ENCODE peak calls at places on chromosomes 3 and 15, in nine cellular contexts. One of them, this sample, is unnamed.

GRCh38 chr3:126349611-126350501 is 7.4 kb downstream of the KLF15 start:
- DNase-seq in fibroblast of lung: no peak
- DNase-seq in fibroblast of pulmonary artery: no peak
- DNase-seq in kidney epithelial cell: no peak
- DNase-seq in dorsolateral prefrontal cortex: peak; percentile 33
- DNase-seq in neural progenitor cell: no peak
- DNase-seq in MM.1S: peak; percentile 1
- DNase-seq in upper lobe of right lung: peak; percentile 47
- DNase-seq in choroid plexus epithelial cell: no peak
- DNase-seq in this sample: no peak

GRCh38 chr3:187242435-187242834 is 45.1 kb downstream of the RTP1 start:
- DNase-seq in fibroblast of lung: no peak
- DNase-seq in MM.1S: no peak
- DNase-seq in neural progenitor cell: no peak
- DNase-seq in choroid plexus epithelial cell: peak; percentile 49
- DNase-seq in dorsolateral prefrontal cortex: no peak
- DNase-seq in fibroblast of pulmonary artery: no peak
- DNase-seq in kidney epithelial cell: no peak
- DNase-seq in upper lobe of right lung: no peak
- DNase-seq in this sample: no peak

GRCh38 chr15:23565395-23566069 is at the start of gene MKRN3:
- DNase-seq in kidney epithelial cell: no peak
- DNase-seq in MM.1S: no peak
- DNase-seq in upper lobe of right lung: peak; percentile 69
- DNase-seq in choroid plexus epithelial cell: peak; percentile 19
- DNase-seq in fibroblast of lung: peak; percentile 58
- DNase-seq in fibroblast of pulmonary artery: peak; percentile 85
- DNase-seq in dorsolateral prefrontal cortex: peak; percentile 57
- DNase-seq in neural progenitor cell: peak; percentile 53
- DNase-seq in this sample: no peak

GRCh38 chr3:118165413-118165812 is 869.2 kb downstream of the IGSF11 start:
- DNase-seq in fibroblast of lung: no peak
- DNase-seq in upper lobe of right lung: no peak
- DNase-seq in neural progenitor cell: no peak
- DNase-seq in choroid plexus epithelial cell: no peak
- DNase-seq in fibroblast of pulmonary artery: no peak
- DNase-seq in dorsolateral prefrontal cortex: no peak
- DNase-seq in kidney epithelial cell: no peak
- DNase-seq in MM.1S: no peak
- DNase-seq in this sample: no peak

GRCh38 chr15:92384391-92384790 is 9.3 kb upstream of the ST8SIA2 start:
- DNase-seq in kidney epithelial cell: no peak
- DNase-seq in fibroblast of pulmonary artery: no peak
- DNase-seq in MM.1S: no peak
- DNase-seq in upper lobe of right lung: no peak
- DNase-seq in fibroblast of lung: no peak
- DNase-seq in dorsolateral prefrontal cortex: no peak
- DNase-seq in neural progenitor cell: peak; percentile 45
- DNase-seq in choroid plexus epithelial cell: no peak
- DNase-seq in this sample: no peak

GRCh38 chr3:150761831-150762661 is 923 bp downstream of the SIAH2 start:
- DNase-seq in dorsolateral prefrontal cortex: peak; percentile 59
- DNase-seq in MM.1S: peak; percentile 52
- DNase-seq in fibroblast of lung: peak; percentile 64
- DNase-seq in upper lobe of right lung: peak; percentile 71
- DNase-seq in neural progenitor cell: peak; percentile 79
- DNase-seq in choroid plexus epithelial cell: peak; percentile 49
- DNase-seq in fibroblast of pulmonary artery: peak; percentile 48
- DNase-seq in kidney epithelial cell: no peak
- DNase-seq in this sample: no peak

GRCh38 chr15:75867428-75867827 is 24.2 kb downstream of the UBE2Q2 start:
- DNase-seq in choroid plexus epithelial cell: no peak
- DNase-seq in fibroblast of lung: no peak
- DNase-seq in dorsolateral prefrontal cortex: no peak
- DNase-seq in MM.1S: no peak
- DNase-seq in kidney epithelial cell: no peak
- DNase-seq in neural progenitor cell: no peak
- DNase-seq in fibroblast of pulmonary artery: no peak
- DNase-seq in upper lobe of right lung: no peak
- DNase-seq in this sample: no peak

GRCh38 chr3:64207289-64208086 is 17.8 kb downstream of the PRICKLE2 start:
- DNase-seq in neural progenitor cell: no peak
- DNase-seq in fibroblast of lung: peak; percentile 76
- DNase-seq in MM.1S: no peak
- DNase-seq in kidney epithelial cell: no peak
- DNase-seq in fibroblast of pulmonary artery: peak; percentile 91
- DNase-seq in dorsolateral prefrontal cortex: no peak
- DNase-seq in upper lobe of right lung: no peak
- DNase-seq in choroid plexus epithelial cell: peak; percentile 30
- DNase-seq in this sample: no peak

DNA sequence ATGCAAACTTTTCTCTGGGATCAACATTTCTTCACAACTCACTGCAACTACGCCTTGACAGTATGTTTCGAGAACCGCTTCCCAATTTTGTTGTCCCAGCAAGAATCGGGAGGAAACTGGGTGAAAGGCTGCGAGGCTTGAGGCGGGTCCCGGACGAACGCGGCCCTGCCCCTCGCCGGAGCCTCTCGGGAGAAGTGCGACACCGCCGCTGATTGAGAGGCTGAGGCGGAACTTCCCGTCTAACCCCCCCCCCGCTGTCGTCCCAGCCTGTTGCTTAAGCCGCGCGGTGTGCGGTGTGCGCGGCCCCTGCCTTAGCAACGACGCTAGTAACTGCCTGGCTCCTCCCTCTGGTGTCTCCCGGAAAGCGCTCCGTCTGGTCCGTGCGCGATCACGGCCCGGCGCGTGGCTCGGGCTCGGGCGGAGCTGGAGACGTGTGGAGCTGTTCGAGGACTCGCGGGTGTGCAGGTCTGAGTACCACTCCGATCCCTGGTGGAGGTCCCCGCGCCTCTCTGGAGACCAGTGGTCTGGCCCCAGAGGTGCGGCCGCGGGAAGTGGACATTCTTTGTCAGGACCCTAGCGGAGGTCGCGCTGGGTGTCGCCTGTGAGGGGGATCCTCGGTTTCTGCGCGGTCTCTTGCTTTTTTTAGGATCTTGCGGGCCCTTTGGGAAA is at the start of the genes DTWD1 and FAM227B:
- DNase-seq in fibroblast of pulmonary artery: peak; percentile 99
- DNase-seq in MM.1S: peak; percentile 98
- DNase-seq in fibroblast of lung: peak; percentile 99
- DNase-seq in choroid plexus epithelial cell: peak; percentile 100
- DNase-seq in dorsolateral prefrontal cortex: peak; percentile 95
- DNase-seq in upper lobe of right lung: peak; percentile 99
- DNase-seq in kidney epithelial cell: peak; percentile 77
- DNase-seq in neural progenitor cell: peak; percentile 98
- DNase-seq in this sample: peak; percentile 70
- TF ChIP-seq CTCF in fibroblast of pulmonary artery: no peak
- TF ChIP-seq CTCF in MM.1S: no peak
- TF ChIP-seq CTCF in fibroblast of lung: no peak
- TF ChIP-seq CTCF in choroid plexus epithelial cell: peak; percentile 6
- TF ChIP-seq CTCF in dorsolateral prefrontal cortex: peak; percentile 56
- TF ChIP-seq CTCF in upper lobe of right lung: no peak
- TF ChIP-seq CTCF in kidney epithelial cell: no peak
- TF ChIP-seq CTCF in neural progenitor cell: peak; percentile 31
- TF ChIP-seq CTCF in this sample: no peak

GRCh38 chr3:55297235-55297634 is 189.9 kb downstream of the WNT5A start:
- DNase-seq in fibroblast of lung: no peak
- DNase-seq in MM.1S: no peak
- DNase-seq in neural progenitor cell: no peak
- DNase-seq in dorsolateral prefrontal cortex: no peak
- DNase-seq in kidney epithelial cell: no peak
- DNase-seq in upper lobe of right lung: no peak
- DNase-seq in choroid plexus epithelial cell: no peak
- DNase-seq in fibroblast of pulmonary artery: no peak
- DNase-seq in this sample: no peak

GRCh38 chr3:55296035-55296434 is 191.1 kb downstream of the WNT5A start:
- DNase-seq in upper lobe of right lung: no peak
- DNase-seq in neural progenitor cell: no peak
- DNase-seq in kidney epithelial cell: no peak
- DNase-seq in MM.1S: no peak
- DNase-seq in choroid plexus epithelial cell: peak; percentile 58
- DNase-seq in fibroblast of lung: peak; percentile 43
- DNase-seq in fibroblast of pulmonary artery: peak; percentile 42
- DNase-seq in dorsolateral prefrontal cortex: no peak
- DNase-seq in this sample: no peak

GRCh38 chr3:55294557-55294956 is 192.5 kb downstream of the WNT5A start:
- DNase-seq in neural progenitor cell: no peak
- DNase-seq in fibroblast of pulmonary artery: no peak
- DNase-seq in dorsolateral prefrontal cortex: no peak
- DNase-seq in upper lobe of right lung: no peak
- DNase-seq in MM.1S: no peak
- DNase-seq in choroid plexus epithelial cell: no peak
- DNase-seq in kidney epithelial cell: no peak
- DNase-seq in fibroblast of lung: no peak
- DNase-seq in this sample: no peak

GRCh38 chr3:55297706-55298105 is 189.4 kb downstream of the WNT5A start:
- DNase-seq in fibroblast of lung: no peak
- DNase-seq in kidney epithelial cell: no peak
- DNase-seq in upper lobe of right lung: no peak
- DNase-seq in neural progenitor cell: no peak
- DNase-seq in choroid plexus epithelial cell: peak; percentile 54
- DNase-seq in dorsolateral prefrontal cortex: no peak
- DNase-seq in MM.1S: no peak
- DNase-seq in fibroblast of pulmonary artery: no peak
- DNase-seq in this sample: no peak

DNA sequence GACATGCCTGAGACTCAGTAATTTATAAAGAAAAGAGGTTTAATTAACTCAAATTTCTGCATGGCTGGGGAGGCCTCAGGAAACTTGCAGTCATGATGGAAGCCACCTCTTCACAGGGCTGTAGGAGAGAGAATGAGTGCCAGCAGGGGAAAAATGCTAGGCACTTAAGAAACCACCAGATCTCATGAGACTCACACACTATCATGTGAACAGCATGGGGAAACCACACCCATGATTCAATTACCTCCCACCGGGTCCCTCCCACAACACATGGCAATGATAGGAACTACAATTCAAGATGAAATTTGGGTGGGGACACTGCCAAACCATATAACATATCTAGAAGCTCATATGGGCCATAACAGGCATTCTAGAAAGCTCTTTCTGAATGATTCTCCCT is 190.3 kb downstream of the WNT5A start:
- DNase-seq in upper lobe of right lung: no peak
- DNase-seq in fibroblast of pulmonary artery: no peak
- DNase-seq in MM.1S: no peak
- DNase-seq in choroid plexus epithelial cell: peak; percentile 43
- DNase-seq in dorsolateral prefrontal cortex: no peak
- DNase-seq in neural progenitor cell: no peak
- DNase-seq in fibroblast of lung: no peak
- DNase-seq in kidney epithelial cell: no peak
- DNase-seq in this sample: no peak
- H3K4me3 ChIP-seq in upper lobe of right lung: no peak overlapping the region
- H3K4me3 ChIP-seq in fibroblast of pulmonary artery: no peak overlapping the region
- H3K4me3 ChIP-seq in MM.1S: no peak overlapping the region
- H3K4me3 ChIP-seq in choroid plexus epithelial cell: no peak overlapping the region
- H3K4me3 ChIP-seq in dorsolateral prefrontal cortex: no peak overlapping the region
- H3K4me3 ChIP-seq in neural progenitor cell: no peak overlapping the region
- H3K4me3 ChIP-seq in fibroblast of lung: no peak overlapping the region
- H3K4me3 ChIP-seq in kidney epithelial cell: no peak overlapping the region
- H3K4me3 ChIP-seq in this sample: no peak overlapping the region

GRCh38 chr3:136811701-136812100 is 7.2 kb upstream of the SLC35G2 start:
- DNase-seq in choroid plexus epithelial cell: no peak
- DNase-seq in fibroblast of pulmonary artery: no peak
- DNase-seq in neural progenitor cell: no peak
- DNase-seq in MM.1S: no peak
- DNase-seq in upper lobe of right lung: no peak
- DNase-seq in kidney epithelial cell: no peak
- DNase-seq in dorsolateral prefrontal cortex: no peak
- DNase-seq in fibroblast of lung: no peak
- DNase-seq in this sample: no peak

GRCh38 chr3:136818191-136818850 is 605 bp upstream of the SLC35G2 start:
- DNase-seq in dorsolateral prefrontal cortex: no peak
- DNase-seq in MM.1S: no peak
- DNase-seq in neural progenitor cell: peak; percentile 13
- DNase-seq in fibroblast of lung: peak; percentile 72
- DNase-seq in fibroblast of pulmonary artery: peak; percentile 91
- DNase-seq in kidney epithelial cell: peak; percentile 75
- DNase-seq in upper lobe of right lung: no peak
- DNase-seq in choroid plexus epithelial cell: peak; percentile 83
- DNase-seq in this sample: peak; percentile 65

GRCh38 chr3:136818851-136819783 is at the start of gene SLC35G2:
- DNase-seq in choroid plexus epithelial cell: peak; percentile 81
- DNase-seq in fibroblast of lung: peak; percentile 87
- DNase-seq in neural progenitor cell: peak; percentile 81
- DNase-seq in upper lobe of right lung: peak; percentile 68
- DNase-seq in kidney epithelial cell: no peak
- DNase-seq in fibroblast of pulmonary artery: peak; percentile 78
- DNase-seq in MM.1S: no peak
- DNase-seq in dorsolateral prefrontal cortex: peak; percentile 82
- DNase-seq in this sample: no peak

GRCh38 chr3:136819784-136820640 is 1.1 kb downstream of the SLC35G2 start:
- DNase-seq in neural progenitor cell: peak; percentile 78
- DNase-seq in upper lobe of right lung: peak; percentile 72
- DNase-seq in choroid plexus epithelial cell: peak; percentile 70
- DNase-seq in fibroblast of lung: peak; percentile 71
- DNase-seq in MM.1S: no peak
- DNase-seq in dorsolateral prefrontal cortex: peak; percentile 49
- DNase-seq in kidney epithelial cell: no peak
- DNase-seq in fibroblast of pulmonary artery: peak; percentile 68
- DNase-seq in this sample: no peak

DNA sequence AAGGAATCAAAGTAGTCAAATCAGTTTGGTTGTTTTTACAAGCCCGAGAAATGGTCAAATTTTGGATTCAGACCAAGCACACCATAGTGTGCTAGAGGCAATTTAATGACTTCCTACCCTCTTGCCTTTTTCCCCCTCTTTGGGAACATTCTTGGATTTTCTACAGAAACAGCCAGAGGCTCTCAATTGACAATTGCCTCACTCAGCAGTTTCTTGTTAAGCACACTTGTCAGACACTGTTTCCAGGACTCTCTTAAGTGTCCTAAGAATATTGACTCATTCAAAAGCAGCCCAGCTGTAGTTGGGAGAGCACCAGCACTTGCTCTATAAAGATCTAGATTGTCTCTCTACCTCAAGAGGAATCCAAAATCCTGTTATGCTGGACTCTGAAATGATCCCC is 1.5 kb upstream of the SLC35G2 start:
- DNase-seq in neural progenitor cell: no peak
- DNase-seq in fibroblast of pulmonary artery: no peak
- DNase-seq in dorsolateral prefrontal cortex: no peak
- DNase-seq in upper lobe of right lung: no peak
- DNase-seq in kidney epithelial cell: no peak
- DNase-seq in fibroblast of lung: peak; percentile 74
- DNase-seq in choroid plexus epithelial cell: no peak
- DNase-seq in MM.1S: no peak
- DNase-seq in this sample: no peak
- TF ChIP-seq CTCF in neural progenitor cell: no peak
- TF ChIP-seq CTCF in fibroblast of pulmonary artery: no peak
- TF ChIP-seq CTCF in dorsolateral prefrontal cortex: no peak
- TF ChIP-seq CTCF in upper lobe of right lung: no peak
- TF ChIP-seq CTCF in kidney epithelial cell: no peak
- TF ChIP-seq CTCF in fibroblast of lung: no peak
- TF ChIP-seq CTCF in choroid plexus epithelial cell: no peak
- TF ChIP-seq CTCF in MM.1S: no peak
- TF ChIP-seq CTCF in this sample: no peak

DNA sequence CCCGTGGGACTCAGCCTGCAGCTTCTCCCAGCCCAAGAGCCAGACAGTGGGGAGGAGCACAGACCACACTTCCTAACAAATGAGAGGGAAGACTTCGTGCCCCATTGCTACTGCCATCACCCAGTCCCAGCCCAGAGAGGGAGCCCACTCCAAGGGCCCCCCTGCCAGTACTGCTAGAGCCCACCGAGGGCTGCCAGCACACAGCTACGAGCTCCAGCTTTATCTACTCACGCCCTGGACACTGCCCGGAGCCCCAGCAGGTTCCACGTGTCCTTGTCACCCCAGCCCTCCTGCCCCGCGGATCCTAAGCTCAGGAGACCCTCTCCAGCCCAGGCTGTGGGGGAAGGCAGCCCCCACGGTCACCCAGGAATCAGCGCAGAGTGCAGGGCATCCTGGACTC is 1.9 kb downstream of the GOLGA8A start:
- DNase-seq in upper lobe of right lung: no peak
- DNase-seq in fibroblast of lung: no peak
- DNase-seq in dorsolateral prefrontal cortex: peak; percentile 39
- DNase-seq in kidney epithelial cell: no peak
- DNase-seq in fibroblast of pulmonary artery: no peak
- DNase-seq in MM.1S: no peak
- DNase-seq in neural progenitor cell: peak; percentile 3
- DNase-seq in choroid plexus epithelial cell: no peak
- DNase-seq in this sample: no peak
- H3K4me3 ChIP-seq in upper lobe of right lung: no peak overlapping the region
- H3K4me3 ChIP-seq in fibroblast of lung: no peak overlapping the region
- H3K4me3 ChIP-seq in dorsolateral prefrontal cortex: no peak overlapping the region
- H3K4me3 ChIP-seq in kidney epithelial cell: no peak overlapping the region
- H3K4me3 ChIP-seq in fibroblast of pulmonary artery: no peak overlapping the region
- H3K4me3 ChIP-seq in MM.1S: peak overlapping the region; percentile 84
- H3K4me3 ChIP-seq in neural progenitor cell: peak overlapping the region; percentile 86
- H3K4me3 ChIP-seq in choroid plexus epithelial cell: no peak overlapping the region
- H3K4me3 ChIP-seq in this sample: no peak overlapping the region